ENCODE peak calls at places on chromosome 11, in four cellular contexts. P, X, I and J are unnamed samples.

GRCh38 chr11:124796312-124796711 is 3.9 kb downstream of the MSANTD2 start:
- DNase-seq in I (no peak), P (no peak), X (no peak), J (no peak)

GRCh38 chr11:64131657-64132387 is 34.1 kb downstream of the MACROD1 start:
- DNase-seq in P (no peak), I (no peak), X (no peak), J (no peak)

GRCh38 chr11:56509439-56509838 is 18.3 kb upstream of the OR5M8 start:
- DNase-seq in P (no peak), I (no peak), X (no peak), J (no peak)

GRCh38 chr11:44322243-44322642 is 12.3 kb upstream of the ALX4 start:
- DNase-seq in P (no peak), X (no peak), I (no peak), J (no peak)

GRCh38 chr11:125329786-125330185 is 165.2 kb downstream of the PKNOX2 start:
- DNase-seq in I (no peak), P (no peak), X (no peak), J (no peak)

GRCh38 chr11:11324090-11324489 is 29.0 kb downstream of the CSNK2A3 start:
- DNase-seq in I (no peak), X (no peak), P (no peak), J (no peak)

GRCh38 chr11:114482114-114482513 is 42.8 kb downstream of the REXO2 start:
- DNase-seq in P (no peak), I (no peak), X (peak), J (no peak)

GRCh38 chr11:62544521-62545436 is 1.8 kb downstream of the AHNAK start:
- DNase-seq in I (no peak), P (peak), X (no peak), J (no peak)

GRCh38 chr11:106482920-106483761 is 405.7 kb downstream of the AASDHPPT start:
- DNase-seq in X (no peak), I (no peak), P (no peak), J (no peak)

GRCh38 chr11:75997273-75997552 is 182.2 kb downstream of the UVRAG start:
- DNase-seq in X (no peak), I (no peak), P (no peak), J (no peak)

GRCh38 chr11:62445314-62445740 is 26.5 kb downstream of the SCGB1A1 start:
- DNase-seq in I (no peak), P (no peak), X (no peak), J (no peak)

GRCh38 chr11:68342459-68343158 is 30.2 kb downstream of the LRP5 start:
- DNase-seq in P (peak), I (no peak), X (no peak), J (no peak)